ENCODE peak calls at places on chromosomes 11 and 22, in ten cellular contexts. U, B, W, D, K, E, P, X, S and J are unnamed samples.
A peak's percentile ranks its signal among the peaks of the same experiment; 100 is the strongest.

GRCh38 chr11:118670063-118670462 is 9.4 kb downstream of the TREH start:
- DNase-seq in E (no peak), X (no peak), U (no peak), B (no peak), D (no peak), K (no peak), W (no peak), S (no peak), P (no peak), J (no peak)

GRCh38 chr22:38444783-38445182 is 10.2 kb downstream of the KCNJ4 start:
- DNase-seq in W (no peak), B (no peak), U (no peak), P (no peak), E (no peak), S (no peak), K (no peak), D (no peak), X (no peak), J (no peak)

GRCh38 chr11:11400635-11401232 is 47.7 kb upstream of the CSNK2A3 start:
- DNase-seq in D (no peak), K (no peak), S (no peak), U (no peak), E (no peak), W (peak; percentile 52), P (no peak), X (peak; percentile 10), B (no peak), J (peak; percentile 12)

GRCh38 chr22:24091551-24092420 is 80.7 kb downstream of the CABIN1 start:
- DNase-seq in W (no peak), P (no peak), E (no peak), B (no peak), K (no peak), S (no peak), X (no peak), U (no peak), D (no peak), J (no peak)

GRCh38 chr22:47279337-47279736 is 516.9 kb downstream of the TBC1D22A start:
- DNase-seq in B (no peak), K (no peak), S (no peak), W (no peak), D (no peak), E (no peak), X (no peak), P (no peak), U (no peak), J (no peak)

GRCh38 chr22:28949788-28950187 is 66.4 kb downstream of the ZNRF3 start:
- DNase-seq in B (no peak), U (no peak), P (no peak), S (no peak), E (no peak), K (no peak), X (no peak), W (no peak), D (no peak), J (no peak)

GRCh38 chr11:1930448-1930802 is 10.9 kb downstream of the TNNT3 start:
- DNase-seq in U (no peak), B (no peak), D (no peak), W (no peak), P (no peak), S (no peak), K (no peak), X (no peak), E (no peak), J (no peak)

GRCh38 chr22:38251355-38251720 is 21.5 kb downstream of the TMEM184B start:
- DNase-seq in P (no peak), K (no peak), E (no peak), U (no peak), W (no peak), B (no peak), X (no peak), S (no peak), D (no peak), J (no peak)

GRCh38 chr22:26740253-26740652 is 82.9 kb downstream of the MIAT start:
- DNase-seq in X (no peak), B (no peak), D (no peak), W (no peak), S (no peak), E (no peak), P (no peak), K (no peak), U (no peak), J (no peak)

GRCh38 chr22:25996669-25997068 is 172.6 kb upstream of the SEZ6L start:
- DNase-seq in P (no peak), W (no peak), K (no peak), B (no peak), U (no peak), E (no peak), D (no peak), X (no peak), S (no peak), J (no peak)

GRCh38 chr11:27468643-27469332 is 3.8 kb downstream of the LGR4 start:
- DNase-seq in B (no peak), K (no peak), D (no peak), X (no peak), W (peak; percentile 78), S (no peak), P (no peak), E (peak; percentile 40), U (no peak), J (no peak)

GRCh38 chr11:121035823-121036222 is 11.9 kb downstream of the TBCEL start:
- DNase-seq in P (no peak), X (no peak), K (no peak), D (no peak), W (no peak), U (no peak), S (no peak), E (no peak), B (no peak), J (no peak)

GRCh38 chr11:96622026-96622634 is 232.3 kb downstream of the JRKL start:
- DNase-seq in D (no peak), E (no peak), K (no peak), W (no peak), P (no peak), U (no peak), S (no peak), X (no peak), B (no peak), J (no peak)

GRCh38 chr11:119316017-119316728 is 757 bp downstream of the MCAM start:
- DNase-seq in E (no peak), W (peak; percentile 59), S (no peak), K (peak; percentile 74), X (no peak), P (no peak), U (no peak), B (peak; percentile 46), D (no peak), J (no peak)

GRCh38 chr11:87889126-87889525 is 286.1 kb downstream of the RAB38 start:
- DNase-seq in K (no peak), S (no peak), W (no peak), P (no peak), D (no peak), U (no peak), B (no peak), E (no peak), X (no peak), J (no peak)

GRCh38 chr11:115193931-115194797 is 310.1 kb downstream of the CADM1 start:
- DNase-seq in B (no peak), D (no peak), W (no peak), E (no peak), K (no peak), U (no peak), X (peak; percentile 24), P (no peak), S (no peak), J (no peak)

GRCh38 chr22:46519377-46519776 is 18.0 kb downstream of the CELSR1 start:
- DNase-seq in K (no peak), D (no peak), E (no peak), U (no peak), B (no peak), S (no peak), P (no peak), W (no peak), X (no peak), J (no peak)

GRCh38 chr11:132943325-132943736 is 589.0 kb downstream of the OPCML start:
- DNase-seq in D (no peak), E (no peak), X (no peak), K (no peak), U (no peak), B (no peak), S (no peak), W (no peak), P (no peak), J (no peak)

GRCh38 chr22:19855504-19856409 is 1.1 kb upstream of the GNB1L start:
- DNase-seq in B (no peak), S (peak; percentile 63), X (peak; percentile 57), K (peak; percentile 76), W (peak; percentile 89), D (peak; percentile 48), P (no peak), E (peak; percentile 57), U (peak; percentile 59), J (peak; percentile 73)

GRCh38 chr22:25933158-25933788 is 191.3 kb downstream of the MYO18B start:
- DNase-seq in U (no peak), B (no peak), D (no peak), S (no peak), K (no peak), E (no peak), X (no peak), W (no peak), P (no peak), J (no peak)

GRCh38 chr22:42202669-42203068 is 67.8 kb downstream of the TCF20 start:
- DNase-seq in X (no peak), U (no peak), B (no peak), S (no peak), W (no peak), D (peak; percentile 58), P (no peak), K (no peak), E (no peak), J (no peak)

GRCh38 chr11:128021304-128022006 is 565.9 kb downstream of the ETS1 start:
- DNase-seq in X (no peak), B (no peak), U (no peak), D (no peak), S (no peak), W (no peak), P (no peak), E (no peak), K (no peak), J (no peak)

GRCh38 chr22:44180706-44181032 is at the start of gene PARVG:
- DNase-seq in X (peak; percentile 74), D (no peak), W (no peak), K (no peak), E (no peak), P (no peak), B (no peak), U (peak; percentile 30), S (peak; percentile 58), J (no peak)

GRCh38 chr22:49535527-49536125 is 292.0 kb downstream of the BRD1 start:
- DNase-seq in B (no peak), E (no peak), P (no peak), U (no peak), X (no peak), S (no peak), K (no peak), D (no peak), W (no peak), J (no peak)

GRCh38 chr11:105718641-105719040 is 108.8 kb downstream of the GRIA4 start:
- DNase-seq in D (no peak), B (no peak), W (no peak), X (no peak), U (no peak), K (no peak), E (no peak), P (no peak), S (no peak), J (no peak)

GRCh38 chr11:1650918-1651262 is 21.3 kb downstream of the KRTAP5-5 start:
- DNase-seq in D (no peak), S (no peak), E (no peak), W (no peak), K (no peak), U (no peak), P (no peak), X (no peak), B (no peak), J (no peak)

GRCh38 chr11:77375114-77375513 is 73.6 kb upstream of the GDPD4 start:
- DNase-seq in D (no peak), B (no peak), W (no peak), U (no peak), S (no peak), P (no peak), E (no peak), X (no peak), K (no peak), J (no peak)

GRCh38 chr11:109680127-109680526 is 258.1 kb downstream of the C11orf87 start:
- DNase-seq in K (no peak), S (no peak), X (no peak), E (no peak), B (no peak), W (no peak), U (no peak), P (no peak), D (no peak), J (no peak)